ENCODE peak calls at places on chromosomes 12 and 14, in six cellular contexts. M, K, W, F, U and Q are unnamed samples.

GRCh38 chr14:76463105-76463504 is 87.2 kb downstream of the ESRRB start:
- DNase-seq in M (no peak), K (no peak), W (no peak), F (no peak), U (no peak), Q (no peak)

GRCh38 chr12:108613548-108613947 is 15.7 kb upstream of the TMEM119 start:
- DNase-seq in M (no peak), K (no peak), W (no peak), F (no peak), U (no peak), Q (no peak)

GRCh38 chr12:79687711-79688270 is 3.0 kb downstream of the PAWR start:
- DNase-seq in M (no peak), K (no peak), W (no peak), F (peak), U (no peak), Q (peak)

GRCh38 chr14:103247169-103247606 is 86.8 kb upstream of the EIF5 start:
- DNase-seq in M (no peak), K (no peak), W (no peak), F (peak), U (no peak), Q (peak)

GRCh38 chr12:31585271-31585670 is 5.7 kb downstream of the DENND5B start:
- DNase-seq in M (no peak), K (no peak), W (no peak), F (no peak), U (peak), Q (no peak)

GRCh38 chr12:113359133-113359938 is 949 bp downstream of the PLBD2 start:
- DNase-seq in M (no peak), K (peak), W (no peak), F (no peak), U (peak), Q (no peak)

GRCh38 chr12:47997321-47997720 is 7.0 kb downstream of the COL2A1 start:
- DNase-seq in M (no peak), K (no peak), W (no peak), F (no peak), U (no peak), Q (no peak)

GRCh38 chr14:23009939-23010718 is at the start of gene C14orf93:
- DNase-seq in M (peak), K (peak), W (peak), F (peak), U (peak), Q (peak)

GRCh38 chr14:29243355-29243754 is 476.8 kb downstream of the FOXG1 start:
- DNase-seq in M (no peak), K (no peak), W (no peak), F (no peak), U (peak), Q (no peak)

GRCh38 chr12:131404705-131405104 is 306.2 kb upstream of the SFSWAP start:
- DNase-seq in M (no peak), K (no peak), W (no peak), F (no peak), U (no peak), Q (no peak)

GRCh38 chr12:42696424-42697149 is 107.0 kb upstream of the PRICKLE1 start:
- DNase-seq in M (no peak), K (no peak), W (no peak), F (peak), U (peak), Q (no peak)

GRCh38 chr14:105682956-105683570 is 156.7 kb downstream of the TMEM121 start:
- DNase-seq in M (no peak), K (no peak), W (no peak), F (no peak), U (no peak), Q (no peak)

GRCh38 chr12:11768233-11768965 is 118.9 kb downstream of the ETV6 start:
- DNase-seq in M (no peak), K (no peak), W (no peak), F (no peak), U (no peak), Q (no peak)

GRCh38 chr12:117209626-117210025 is 19.4 kb upstream of the FBXO21 start:
- DNase-seq in M (no peak), K (no peak), W (no peak), F (no peak), U (no peak), Q (no peak)

GRCh38 chr12:117907108-117907689 is 61.6 kb downstream of the KSR2 start:
- DNase-seq in M (no peak), K (no peak), W (no peak), F (no peak), U (no peak), Q (no peak)

GRCh38 chr14:65440230-65440629 is 27.7 kb downstream of the FUT8 start:
- DNase-seq in M (no peak), K (no peak), W (no peak), F (no peak), U (no peak), Q (no peak)